ENCODE peak calls at places on chromosomes 3 and 15, in seven cellular contexts. D is A549, C is suprapubic skin, Z is adrenal gland, N is GM12878, J is Peyer's patch, H is heart left ventricle. S is an unnamed sample. For H3K4me1, the result is how much of the 10 kb centered on the place peaks cover.

GRCh38 chr3:28349397-28350000 is 875 bp upstream of the AZI2 start:
- DNase-seq in D (peak), C (no peak), Z (no peak), N (no peak), J (no peak), H (no peak), S (no peak)

GRCh38 chr3:138875096-138875753 is 40.5 kb upstream of the PIK3CB start:
- DNase-seq in D (no peak), C (no peak), Z (no peak), N (no peak), J (no peak), H (no peak), S (no peak)

GRCh38 chr3:61452536-61452991 is 108.8 kb upstream of the PTPRG start:
- DNase-seq in D (no peak), C (no peak), Z (no peak), N (no peak), J (no peak), H (no peak), S (no peak)

GRCh38 chr3:115836944-115837343 is 213.6 kb downstream of the GAP43 start:
- DNase-seq in D (peak), C (no peak), Z (no peak), N (no peak), J (no peak), H (no peak), S (no peak)

GRCh38 chr3:130779031-130779430 is 32.4 kb upstream of the PIK3R4 start:
- DNase-seq in D (no peak), C (no peak), Z (no peak), N (peak), J (no peak), H (no peak), S (no peak)

GRCh38 chr3:4826237-4827100 is 152.8 kb upstream of the BHLHE40 start:
- DNase-seq in D (peak), C (no peak), Z (no peak), N (no peak), J (peak), H (peak), S (peak)

GRCh38 chr15:100781061-100781960 is 98.3 kb upstream of the ALDH1A3 start:
- DNase-seq in D (no peak), C (peak), Z (peak), N (no peak), J (peak), H (no peak), S (no peak)

GRCh38 chr3:177724020-177724638 is 526.8 kb upstream of the TBL1XR1 start:
- DNase-seq in D (no peak), C (no peak), Z (peak), N (no peak), J (no peak), H (peak), S (no peak)

GRCh38 chr3:124985358-124985757 is 50.8 kb upstream of the MUC13 start:
- DNase-seq in D (peak), C (no peak), Z (no peak), N (no peak), J (no peak), H (peak), S (no peak)

GRCh38 chr15:74976159-74976558 is 19.2 kb upstream of the SCAMP5 start:
- DNase-seq in D (no peak), C (no peak), Z (no peak), N (no peak), J (no peak), H (no peak), S (no peak)
- H3K4me3 ChIP-seq in D (no peak), C (no peak), Z (no peak), N (no peak), J (no peak), H (no peak), S (no peak)

GRCh38 chr15:36882487-36883108 is 217.8 kb downstream of the MEIS2 start:
- DNase-seq in D (no peak), C (no peak), Z (no peak), N (no peak), J (no peak), H (no peak), S (peak)
- H3K4me1 ChIP-seq in D (under half), C (under half), Z (under half), N (under half), J (under half), H (under half), S (under half)

GRCh38 chr15:39281094-39281493 is 299.8 kb upstream of the THBS1 start:
- DNase-seq in D (no peak), C (no peak), Z (no peak), N (no peak), J (no peak), H (no peak), S (no peak)
- TF ChIP-seq POLR2A in D (no peak), C (no peak), Z (no peak), N (no peak), J (no peak), H (no peak), S (no peak)

DNA sequence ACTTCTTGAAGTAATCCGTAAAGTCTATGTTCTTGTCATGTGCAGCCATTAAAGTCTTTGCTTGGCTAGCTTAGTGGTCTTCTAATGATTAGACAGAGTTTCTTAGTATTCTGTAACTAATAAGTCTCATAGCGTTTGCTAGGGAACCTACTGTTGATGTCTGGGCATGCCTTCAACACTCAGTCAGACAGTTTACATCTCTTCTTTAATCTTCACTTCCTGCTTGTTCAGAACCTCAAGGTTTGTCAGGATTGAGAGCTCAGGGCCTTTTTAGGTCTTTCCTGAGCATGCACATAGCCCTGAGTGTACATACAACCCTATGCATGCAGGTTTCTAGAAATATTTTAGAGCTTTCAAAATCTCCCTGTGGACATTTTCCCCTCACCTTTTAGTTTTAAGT is 426.3 kb downstream of the AGBL1 start:
- DNase-seq in D (no peak), C (no peak), Z (no peak), N (no peak), J (no peak), H (no peak), S (no peak)
- H3K4me3 ChIP-seq in D (no peak), C (no peak), Z (no peak), N (no peak), J (no peak), H (no peak), S (no peak)

GRCh38 chr15:29815000-29815704 is 7.1 kb downstream of the TJP1 start:
- DNase-seq in D (no peak), C (no peak), Z (no peak), N (no peak), J (no peak), H (no peak), S (no peak)

GRCh38 chr15:29815705-29816042 is 6.6 kb downstream of the TJP1 start:
- DNase-seq in D (no peak), C (no peak), Z (no peak), N (no peak), J (no peak), H (no peak), S (no peak)

GRCh38 chr15:29819979-29820801 is 2.1 kb downstream of the TJP1 start:
- DNase-seq in D (no peak), C (no peak), Z (no peak), N (no peak), J (no peak), H (no peak), S (no peak)

GRCh38 chr15:29820802-29821160 is 1.5 kb downstream of the TJP1 start:
- DNase-seq in D (no peak), C (no peak), Z (no peak), N (no peak), J (no peak), H (no peak), S (no peak)

GRCh38 chr15:29818141-29818540 is 4.1 kb downstream of the TJP1 start:
- DNase-seq in D (no peak), C (no peak), Z (no peak), N (no peak), J (no peak), H (no peak), S (no peak)
- H3K4me1 ChIP-seq in D (under half), C (under half), Z (under half), N (under half), J (under half), H (half or more), S (under half)

GRCh38 chr3:134793562-134793961 is 1.5 kb upstream of the EPHB1 start:
- DNase-seq in D (no peak), C (no peak), Z (no peak), N (no peak), J (no peak), H (no peak), S (no peak)

GRCh38 chr3:134794323-134794722 is 737 bp upstream of the EPHB1 start:
- DNase-seq in D (no peak), C (no peak), Z (no peak), N (no peak), J (no peak), H (no peak), S (no peak)

GRCh38 chr3:134796313-134797079 is 1.4 kb downstream of the EPHB1 start:
- DNase-seq in D (no peak), C (no peak), Z (no peak), N (no peak), J (no peak), H (no peak), S (no peak)

GRCh38 chr3:134795776-134796312 is 784 bp downstream of the EPHB1 start:
- DNase-seq in D (no peak), C (no peak), Z (no peak), N (no peak), J (no peak), H (no peak), S (peak)

GRCh38 chr3:134794950-134795775 is at the start of gene EPHB1:
- DNase-seq in D (peak), C (peak), Z (peak), N (peak), J (peak), H (peak), S (peak)
- TF ChIP-seq POLR2A in D (no peak), C (no peak), Z (no peak), N (peak), J (no peak), H (no peak), S (no peak)

GRCh38 chr3:140493271-140493670 is 184.6 kb upstream of the TRIM42 start:
- DNase-seq in D (no peak), C (no peak), Z (no peak), N (no peak), J (no peak), H (no peak), S (no peak)
- H3K4me3 ChIP-seq in D (no peak), C (no peak), Z (no peak), N (no peak), J (no peak), H (no peak), S (no peak)

GRCh38 chr15:85704021-85704420 is 90.7 kb downstream of the KLHL25 start:
- DNase-seq in D (no peak), C (no peak), Z (no peak), N (no peak), J (no peak), H (no peak), S (no peak)
- H3K4me1 ChIP-seq in D (under half), C (half or more), Z (half or more), N (half or more), J (half or more), H (half or more), S (under half)

GRCh38 chr15:90184119-90184785 is 16.9 kb upstream of the SEMA4B start:
- DNase-seq in D (peak), C (peak), Z (peak), N (peak), J (peak), H (peak), S (peak)
- TF ChIP-seq POLR2A in D (peak), C (no peak), Z (peak), N (peak), J (peak), H (no peak), S (peak)

DNA sequence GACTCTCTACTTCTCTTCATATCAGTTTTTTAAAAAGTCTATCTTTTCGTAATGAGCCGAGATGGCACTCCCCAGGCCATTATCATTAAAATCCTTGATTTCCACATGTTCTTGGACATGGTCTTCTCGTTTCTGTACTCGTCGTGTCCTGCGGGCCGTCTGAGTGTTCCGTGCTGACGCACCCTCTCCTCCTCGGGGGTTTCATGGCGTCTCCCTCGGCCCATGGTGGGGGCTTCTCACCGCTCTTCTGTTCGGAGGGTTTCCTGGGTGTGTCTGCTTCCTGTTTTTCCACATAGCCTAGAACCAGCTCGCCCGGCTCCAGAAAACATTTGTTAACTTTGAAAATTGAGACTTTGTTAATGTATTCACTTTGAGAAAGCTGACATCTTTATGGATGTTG is 92.7 kb downstream of the VGLL4 start:
- DNase-seq in D (no peak), C (no peak), Z (no peak), N (no peak), J (no peak), H (no peak), S (no peak)
- H3K4me3 ChIP-seq in D (no peak), C (no peak), Z (no peak), N (no peak), J (no peak), H (no peak), S (no peak)